ENCODE peak calls at places on chromosomes 13 and 19, in seven cellular contexts. One of them, this sample, is unnamed.

GRCh38 chr13:21594715-21595545 is 9.0 kb downstream of the MICU2 start:
- DNase-seq in HL-60: no peak
- DNase-seq in esophagus squamous epithelium: no peak
- DNase-seq in GM23338: no peak
- DNase-seq in T1000: no peak
- DNase-seq in uterus: no peak
- DNase-seq in NCI-H1417: no peak
- DNase-seq in this sample: no peak

GRCh38 chr13:97030705-97031452 is 36.6 kb upstream of the OXGR1 start:
- DNase-seq in uterus: no peak
- DNase-seq in GM23338: peak
- DNase-seq in esophagus squamous epithelium: no peak
- DNase-seq in HL-60: no peak
- DNase-seq in T1000: no peak
- DNase-seq in NCI-H1417: peak
- DNase-seq in this sample: no peak

GRCh38 chr13:19998960-19999359 is 40.4 kb downstream of the ZMYM2 start:
- DNase-seq in GM23338: no peak
- DNase-seq in HL-60: no peak
- DNase-seq in T1000: no peak
- DNase-seq in esophagus squamous epithelium: no peak
- DNase-seq in uterus: no peak
- DNase-seq in NCI-H1417: no peak
- DNase-seq in this sample: no peak

GRCh38 chr13:47798906-47799305 is 202.2 kb downstream of the SUCLA2 start:
- DNase-seq in esophagus squamous epithelium: no peak
- DNase-seq in T1000: no peak
- DNase-seq in NCI-H1417: no peak
- DNase-seq in GM23338: peak
- DNase-seq in uterus: no peak
- DNase-seq in HL-60: no peak
- DNase-seq in this sample: no peak

GRCh38 chr19:47109541-47110375 is 3.8 kb downstream of the ZC3H4 start:
- DNase-seq in T1000: no peak
- DNase-seq in GM23338: peak
- DNase-seq in esophagus squamous epithelium: no peak
- DNase-seq in HL-60: peak
- DNase-seq in uterus: peak
- DNase-seq in NCI-H1417: no peak
- DNase-seq in this sample: no peak

GRCh38 chr19:29372461-29372860 is 153.3 kb upstream of the VSTM2B start:
- DNase-seq in esophagus squamous epithelium: no peak
- DNase-seq in GM23338: no peak
- DNase-seq in T1000: no peak
- DNase-seq in HL-60: no peak
- DNase-seq in uterus: no peak
- DNase-seq in NCI-H1417: no peak
- DNase-seq in this sample: peak

GRCh38 chr13:72127031-72127430 is 260.0 kb upstream of the DACH1 start:
- DNase-seq in uterus: no peak
- DNase-seq in T1000: no peak
- DNase-seq in esophagus squamous epithelium: no peak
- DNase-seq in NCI-H1417: no peak
- DNase-seq in HL-60: no peak
- DNase-seq in GM23338: peak
- DNase-seq in this sample: no peak

GRCh38 chr13:97189943-97190342 is 32.2 kb upstream of the MBNL2 start:
- DNase-seq in GM23338: no peak
- DNase-seq in NCI-H1417: peak
- DNase-seq in T1000: no peak
- DNase-seq in uterus: no peak
- DNase-seq in esophagus squamous epithelium: no peak
- DNase-seq in HL-60: no peak
- DNase-seq in this sample: no peak

GRCh38 chr13:74641586-74641985 is 507.4 kb upstream of the KLF12 start:
- DNase-seq in T1000: no peak
- DNase-seq in GM23338: no peak
- DNase-seq in NCI-H1417: no peak
- DNase-seq in uterus: no peak
- DNase-seq in HL-60: no peak
- DNase-seq in esophagus squamous epithelium: no peak
- DNase-seq in this sample: no peak

GRCh38 chr19:5170329-5170745 is 170.3 kb downstream of the PTPRS start:
- DNase-seq in uterus: no peak
- DNase-seq in esophagus squamous epithelium: no peak
- DNase-seq in NCI-H1417: no peak
- DNase-seq in GM23338: peak
- DNase-seq in HL-60: no peak
- DNase-seq in T1000: no peak
- DNase-seq in this sample: peak

GRCh38 chr19:40776364-40776763 is 1.0 kb downstream of the MIA start:
- DNase-seq in T1000: no peak
- DNase-seq in esophagus squamous epithelium: no peak
- DNase-seq in HL-60: no peak
- DNase-seq in uterus: no peak
- DNase-seq in NCI-H1417: no peak
- DNase-seq in GM23338: no peak
- DNase-seq in this sample: no peak

GRCh38 chr19:35135389-35135909 is 590 bp upstream of the LGI4 start:
- DNase-seq in T1000: no peak
- DNase-seq in esophagus squamous epithelium: no peak
- DNase-seq in GM23338: peak
- DNase-seq in uterus: peak
- DNase-seq in NCI-H1417: peak
- DNase-seq in HL-60: peak
- DNase-seq in this sample: peak

GRCh38 chr13:85864963-85865530 is 65.8 kb upstream of the SLITRK6 start:
- DNase-seq in HL-60: no peak
- DNase-seq in uterus: no peak
- DNase-seq in T1000: no peak
- DNase-seq in NCI-H1417: no peak
- DNase-seq in GM23338: peak
- DNase-seq in esophagus squamous epithelium: no peak
- DNase-seq in this sample: peak

GRCh38 chr19:58003153-58003828 is 671 bp upstream of the ZNF606 start:
- DNase-seq in GM23338: peak
- DNase-seq in NCI-H1417: no peak
- DNase-seq in T1000: no peak
- DNase-seq in uterus: no peak
- DNase-seq in HL-60: no peak
- DNase-seq in esophagus squamous epithelium: no peak
- DNase-seq in this sample: peak

GRCh38 chr13:40102360-40102727 is 446.9 kb downstream of the COG6 start:
- DNase-seq in GM23338: no peak
- DNase-seq in NCI-H1417: no peak
- DNase-seq in esophagus squamous epithelium: no peak
- DNase-seq in HL-60: no peak
- DNase-seq in uterus: no peak
- DNase-seq in T1000: no peak
- DNase-seq in this sample: no peak

GRCh38 chr13:112721198-112722104 is 31.6 kb downstream of the ATP11A start:
- DNase-seq in HL-60: no peak
- DNase-seq in T1000: no peak
- DNase-seq in uterus: peak
- DNase-seq in NCI-H1417: no peak
- DNase-seq in GM23338: no peak
- DNase-seq in esophagus squamous epithelium: no peak
- DNase-seq in this sample: no peak

GRCh38 chr13:95643471-95643813 is 1.1 kb downstream of the DZIP1 start:
- DNase-seq in T1000: no peak
- DNase-seq in NCI-H1417: no peak
- DNase-seq in GM23338: peak
- DNase-seq in esophagus squamous epithelium: no peak
- DNase-seq in HL-60: no peak
- DNase-seq in uterus: peak
- DNase-seq in this sample: peak